ENCODE peak calls at places on chromosome 19, in five cellular contexts. C is ovary, M is body of pancreas, V is tibial nerve, G is Peyer's patch. I is an unnamed sample.

GRCh38 chr19:36573948-36574726 is 1.0 kb upstream of the ZNF529 start:
- DNase-seq in V (no peak), C (no peak), G (no peak), M (peak), I (peak)

GRCh38 chr19:6423499-6424189 is 967 bp downstream of the KHSRP start:
- DNase-seq in G (no peak), C (peak), V (no peak), M (peak), I (peak)

GRCh38 chr19:42193706-42194105 is 23.8 kb downstream of the DEDD2 start:
- DNase-seq in C (no peak), G (no peak), V (no peak), M (no peak), I (no peak)

GRCh38 chr19:43678512-43678911 is 8.5 kb upstream of the PLAUR start:
- DNase-seq in V (no peak), G (no peak), M (no peak), C (no peak), I (no peak)

GRCh38 chr19:48745208-48745995 is 1.3 kb downstream of the IZUMO1 start:
- DNase-seq in G (peak), M (peak), C (no peak), V (no peak), I (peak)

GRCh38 chr19:52722062-52723005 is 12.5 kb downstream of the ZNF611 start:
- DNase-seq in V (no peak), M (no peak), G (no peak), C (no peak), I (no peak)

GRCh38 chr19:52638601-52639000 is 446 bp upstream of the ZNF83 start:
- DNase-seq in V (no peak), C (no peak), G (peak), M (no peak), I (peak)

GRCh38 chr19:15249912-15250634 is 17.8 kb upstream of the EPHX3 start:
- DNase-seq in M (peak), V (no peak), C (peak), G (no peak), I (peak)

GRCh38 chr19:15424692-15425272 is 6.0 kb upstream of the AKAP8L start:
- DNase-seq in G (no peak), C (no peak), V (no peak), M (no peak), I (no peak)

GRCh38 chr19:56930647-56931592 is 90.4 kb upstream of the PEG3 start:
- DNase-seq in M (no peak), C (no peak), G (no peak), V (no peak), I (no peak)

GRCh38 chr19:45729774-45730388 is 815 bp downstream of the FBXO46 start:
- DNase-seq in V (no peak), M (peak), C (no peak), G (no peak), I (no peak)

GRCh38 chr19:45947926-45948325 is 25.7 kb downstream of the NOVA2 start:
- DNase-seq in G (no peak), C (no peak), V (no peak), M (no peak), I (no peak)

DNA sequence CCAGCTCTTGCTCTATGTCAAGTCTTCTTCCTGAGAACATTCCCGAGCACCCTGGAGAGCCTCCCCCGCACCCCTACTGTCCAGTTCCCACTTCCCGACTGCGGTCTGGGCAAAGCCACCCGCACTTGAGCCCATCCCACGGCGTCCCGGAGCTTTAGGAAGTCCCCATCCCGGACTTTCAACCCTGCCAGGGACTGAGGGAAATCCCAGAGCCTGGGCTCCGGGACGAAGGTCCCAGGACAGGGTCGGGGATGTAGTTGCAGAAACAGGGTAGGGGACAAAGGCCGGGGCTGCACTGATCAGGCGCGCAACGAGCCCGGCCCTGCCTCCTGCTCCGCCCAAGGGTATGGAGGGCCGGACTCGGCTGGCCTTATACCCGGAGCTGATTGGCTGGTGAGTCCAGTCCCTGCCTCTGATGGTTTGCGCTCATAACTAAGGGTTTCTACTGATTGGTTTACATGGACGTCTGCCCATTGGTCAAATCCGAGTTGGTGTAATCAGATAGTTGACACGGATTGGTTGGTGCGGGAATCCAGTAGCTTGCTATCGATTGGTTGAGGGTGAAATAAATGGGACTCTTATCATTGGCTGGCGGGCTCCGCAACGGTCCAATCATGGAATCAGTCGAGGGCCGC is 824 bp upstream of the MPND start:
- DNase-seq in M (peak), V (peak), G (peak), C (peak), I (peak)
- TF ChIP-seq POLR2A in M (peak), V (peak), G (peak), C (peak), I (peak)

DNA sequence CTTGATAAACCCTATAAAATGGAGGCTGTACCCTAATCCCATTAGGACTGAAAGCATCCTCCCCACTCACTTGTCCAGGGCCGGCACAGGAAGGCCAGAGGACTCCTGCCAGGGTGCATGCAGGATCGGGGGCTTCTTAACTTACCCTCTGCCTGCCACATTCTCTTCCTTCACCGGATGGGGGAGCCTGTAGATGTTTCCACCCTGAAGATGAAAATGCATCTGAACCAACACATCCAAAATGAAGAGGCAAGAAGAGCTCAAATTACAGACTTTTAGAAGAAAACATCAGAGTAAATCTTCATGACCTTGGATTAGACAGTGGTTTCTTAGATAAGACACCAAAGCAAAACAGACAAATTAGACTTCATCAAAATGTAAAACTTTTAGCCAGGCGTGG is 25.9 kb upstream of the NAPA start:
- DNase-seq in M (no peak), G (no peak), V (no peak), C (peak), I (no peak)
- TF ChIP-seq CTCF in M (no peak), G (no peak), V (no peak), C (peak), I (peak)

GRCh38 chr19:8005534-8006256 is at the start of gene ELAVL1:
- DNase-seq in G (peak), V (peak), M (peak), C (peak), I (peak)
- TF ChIP-seq POLR2A in G (peak), V (peak), M (no peak), C (peak), I (peak)

GRCh38 chr19:38024991-38025716 is 118.1 kb downstream of the SIPA1L3 start:
- DNase-seq in G (no peak), V (no peak), C (no peak), M (no peak), I (no peak)
- TF ChIP-seq CTCF in G (no peak), V (no peak), C (no peak), M (no peak), I (no peak)

GRCh38 chr19:58182577-58182988 is 278 bp upstream of the ZNF274 start:
- DNase-seq in M (no peak), V (no peak), C (no peak), G (no peak), I (no peak)

GRCh38 chr19:58181902-58182576 is 822 bp upstream of the ZNF274 start:
- DNase-seq in C (peak), G (peak), M (peak), V (no peak), I (peak)

GRCh38 chr19:58182989-58183821 is at the start of gene ZNF274:
- DNase-seq in C (peak), V (peak), M (peak), G (peak), I (peak)

DNA sequence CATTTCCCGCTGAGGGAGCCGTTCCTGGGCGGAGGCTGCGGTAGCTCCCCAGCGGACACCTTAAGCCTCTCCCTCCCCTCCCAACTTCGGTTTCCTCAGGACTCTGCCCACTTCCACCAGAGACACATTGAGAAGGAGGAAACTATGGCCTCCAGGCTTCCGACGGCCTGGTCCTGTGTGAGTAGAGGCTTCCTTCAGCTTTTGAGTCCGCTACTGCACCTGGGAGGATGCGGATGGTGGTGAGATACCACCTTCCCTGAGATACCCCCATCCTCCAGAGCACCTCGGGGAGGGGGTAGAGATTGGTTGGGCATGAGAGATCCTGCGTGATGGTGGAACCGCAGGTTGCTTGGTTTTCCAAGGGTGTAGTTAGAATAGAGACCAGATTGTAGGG is 958 bp downstream of the ZNF274 start:
- DNase-seq in V (no peak), C (no peak), M (no peak), G (no peak), I (no peak)
- TF ChIP-seq POLR2A in V (no peak), C (no peak), M (no peak), G (no peak), I (no peak)

GRCh38 chr19:18856385-18857126 is 24.8 kb downstream of the UPF1 start:
- DNase-seq in M (no peak), C (no peak), V (no peak), G (no peak), I (no peak)
- TF ChIP-seq CTCF in M (no peak), C (no peak), V (no peak), G (no peak), I (no peak)

DNA sequence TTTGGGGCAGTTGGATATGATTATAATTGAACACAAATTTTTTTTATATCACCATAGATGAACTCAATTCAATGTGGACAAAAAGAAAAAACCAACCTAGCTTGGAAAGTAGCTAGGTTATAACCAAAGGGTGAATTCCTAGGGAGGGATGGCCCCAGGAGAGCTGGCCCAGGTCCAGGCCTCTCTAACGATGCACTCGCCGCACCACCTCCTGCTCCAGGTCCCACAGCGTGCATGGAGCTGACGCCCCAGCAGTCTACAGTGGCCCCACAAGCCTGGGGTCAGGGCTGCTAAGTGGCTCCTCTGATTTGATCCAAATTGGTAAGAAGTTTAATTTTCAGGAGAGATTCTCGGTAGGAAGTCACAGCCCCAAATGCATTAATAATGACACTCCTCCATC is 48.8 kb downstream of the TSHZ3 start:
- DNase-seq in V (no peak), C (no peak), G (no peak), M (no peak), I (no peak)
- TF ChIP-seq POLR2A in V (no peak), C (no peak), G (no peak), M (no peak), I (no peak)

GRCh38 chr19:1855040-1855827 is 7.0 kb upstream of the REXO1 start:
- DNase-seq in M (peak), G (peak), C (no peak), V (peak), I (peak)
- TF ChIP-seq CTCF in M (no peak), G (peak), C (no peak), V (no peak), I (no peak)

DNA sequence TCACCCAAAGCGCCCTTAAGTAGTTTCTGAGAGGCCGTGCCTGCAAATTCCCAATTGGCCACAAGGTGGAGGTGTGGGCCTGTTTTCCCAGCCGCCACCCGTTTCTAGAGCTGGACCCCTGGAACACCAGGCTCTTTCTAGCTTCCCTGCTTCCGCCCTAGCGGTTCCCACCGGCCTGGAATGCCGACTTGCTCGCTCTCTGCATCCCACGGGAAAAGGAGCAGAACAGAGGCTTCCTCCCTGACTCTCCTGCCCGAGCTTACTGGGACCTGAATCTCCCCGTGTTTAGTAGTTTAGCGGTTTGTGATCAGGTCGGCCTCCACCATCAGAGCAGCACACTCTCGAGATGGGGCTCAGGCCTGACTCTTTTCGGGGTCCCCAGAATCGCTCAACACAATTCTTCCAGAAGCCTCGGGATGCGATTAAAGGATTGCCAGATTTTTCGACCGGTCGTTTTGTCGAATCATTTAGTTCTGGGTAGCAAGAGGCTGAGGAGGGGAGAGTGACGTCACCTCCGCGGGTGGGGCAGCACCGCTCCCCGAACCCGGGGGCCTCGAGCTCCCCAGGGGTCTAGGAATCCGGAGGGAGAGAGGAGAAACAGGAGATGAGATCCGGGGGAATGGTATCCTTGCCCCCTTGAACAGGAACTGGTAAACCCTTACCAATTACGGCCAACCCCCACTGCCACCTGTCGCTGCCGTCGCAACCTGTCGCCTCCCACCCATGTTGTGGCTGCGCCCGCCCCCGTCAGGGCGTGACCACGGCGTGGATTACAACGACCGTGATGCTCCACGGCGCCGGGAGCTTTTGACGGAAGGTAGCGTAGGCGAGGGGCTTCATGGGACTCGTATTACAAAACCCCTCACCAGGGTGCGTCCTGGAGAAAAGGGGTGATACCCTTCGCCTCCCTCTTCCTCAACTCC is 8.0 kb downstream of the NAPSA start:
- DNase-seq in M (peak), C (peak), V (peak), G (peak), I (peak)
- TF ChIP-seq POLR2A in M (no peak), C (no peak), V (peak), G (no peak), I (no peak)

DNA sequence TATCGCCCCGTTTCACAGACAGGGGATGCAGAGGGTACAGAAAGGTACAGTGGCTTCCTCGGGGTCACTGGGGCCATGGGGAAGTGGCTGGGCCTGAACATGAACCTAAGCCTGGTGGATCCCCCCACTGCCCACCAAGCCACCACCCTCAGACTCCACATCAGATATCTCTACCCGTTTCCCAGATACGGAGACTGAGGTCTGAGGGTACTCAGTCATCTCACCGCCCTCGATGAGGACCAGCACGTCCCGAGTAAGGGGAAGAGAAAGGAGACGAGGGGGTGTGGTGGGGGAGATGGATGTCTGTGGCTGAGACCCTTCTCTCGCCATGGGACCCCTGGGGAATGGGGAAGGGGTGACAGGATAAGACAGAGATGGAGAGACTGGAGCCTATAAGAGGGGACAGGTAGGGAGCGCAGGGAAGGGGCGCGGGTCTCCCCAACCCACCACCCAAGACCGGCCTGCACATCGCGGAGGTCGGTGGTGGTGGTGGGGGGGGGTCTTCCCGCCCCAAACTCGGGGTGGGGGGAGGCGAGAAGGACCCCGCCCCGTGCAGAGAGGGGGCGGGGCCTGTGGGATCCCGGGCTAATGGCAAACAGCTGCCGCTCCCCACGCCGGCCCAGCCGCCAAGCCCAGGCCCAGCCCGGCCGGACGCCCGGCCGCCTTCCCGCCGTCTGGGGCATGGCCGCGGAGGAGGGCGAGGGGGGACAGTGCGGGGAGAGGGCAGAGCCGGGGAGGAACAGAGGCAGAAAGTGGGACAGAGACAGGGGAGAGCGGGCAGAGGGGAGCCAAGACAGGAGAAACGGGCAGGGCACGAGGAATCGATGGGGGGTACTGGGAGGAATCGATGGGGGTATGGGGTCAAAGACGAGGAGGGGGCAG is 698 bp downstream of the KANK2 start:
- DNase-seq in M (peak), V (no peak), G (no peak), C (peak), I (no peak)
- TF ChIP-seq CTCF in M (no peak), V (no peak), G (no peak), C (no peak), I (no peak)